ENCODE peak calls at places on chromosomes 3 and 15, in eight cellular contexts. U is ELR; K is ureter; Y is stimulated activated CD8-positive, alpha-beta memory T cell treated with anti-CD3 and anti-CD28 coated beads, Interleukin-4, amount 100 ng/mL, for 1 hour; X is naive thymus-derived CD4-positive, alpha-beta T cell; H is activated CD4-positive, alpha-beta T cell treated with anti-CD3 and anti-CD28 coated beads, Interleukin-2, amount 50 U/mL, for 24 hours; D is SHP77; W is NCI-H2081. Q is an unnamed sample.

GRCh38 chr3:35966629-35967464 is 327.5 kb downstream of the ARPP21 start:
- DNase-seq in X (no peak), D (no peak), H (no peak), Y (no peak), U (no peak), W (no peak), K (no peak), Q (no peak)

GRCh38 chr3:190338717-190339116 is 16.5 kb upstream of the CLDN1 start:
- DNase-seq in X (no peak), K (no peak), H (no peak), U (peak), W (no peak), Y (no peak), D (no peak), Q (no peak)

GRCh38 chr15:87764461-87765236 is 491.9 kb downstream of the NTRK3 start:
- DNase-seq in X (no peak), D (no peak), H (no peak), Y (no peak), K (no peak), W (no peak), U (peak), Q (peak)

GRCh38 chr3:65945480-65945879 is 93.2 kb downstream of the MAGI1 start:
- DNase-seq in H (no peak), U (peak), X (no peak), D (no peak), W (no peak), Y (no peak), K (no peak), Q (no peak)

GRCh38 chr3:377158-377561 is 180.6 kb downstream of the CHL1 start:
- DNase-seq in Y (no peak), U (peak), K (no peak), D (peak), X (no peak), H (no peak), W (no peak), Q (no peak)

GRCh38 chr3:12098400-12098799 is 60.3 kb downstream of the TIMP4 start:
- DNase-seq in K (no peak), X (no peak), U (no peak), D (no peak), H (no peak), Y (no peak), W (no peak), Q (no peak)

GRCh38 chr3:150543531-150543930 is 2.8 kb downstream of the SERP1 start:
- DNase-seq in D (no peak), H (no peak), Y (no peak), X (no peak), U (no peak), K (no peak), W (no peak), Q (no peak)

GRCh38 chr3:123161167-123161566 is 40.6 kb upstream of the SEC22A start:
- DNase-seq in Y (no peak), X (no peak), K (no peak), W (no peak), D (no peak), H (no peak), U (no peak), Q (no peak)

GRCh38 chr3:71989165-71989564 is 204.2 kb upstream of the PROK2 start:
- DNase-seq in U (peak), K (no peak), W (no peak), D (no peak), Y (no peak), X (no peak), H (no peak), Q (no peak)

GRCh38 chr3:197463279-197463678 is 92.5 kb downstream of the BDH1 start:
- DNase-seq in U (peak), Y (no peak), K (no peak), X (no peak), D (no peak), H (no peak), W (no peak), Q (no peak)

GRCh38 chr3:146970236-146970635 is 365.1 kb upstream of the PLSCR5 start:
- DNase-seq in K (no peak), X (no peak), U (no peak), W (no peak), H (no peak), D (no peak), Y (no peak), Q (no peak)

GRCh38 chr3:186603159-186603558 is 9.7 kb upstream of the AHSG start:
- DNase-seq in U (no peak), W (no peak), H (no peak), X (no peak), Y (no peak), K (no peak), D (no peak), Q (no peak)

GRCh38 chr15:37142371-37142770 is 42.0 kb upstream of the MEIS2 start:
- DNase-seq in Y (no peak), W (no peak), H (no peak), X (no peak), K (no peak), U (no peak), D (no peak), Q (no peak)

GRCh38 chr3:178193846-178194245 is 342.4 kb upstream of the KCNMB2 start:
- DNase-seq in K (no peak), U (no peak), D (no peak), H (no peak), X (no peak), W (no peak), Y (no peak), Q (no peak)

GRCh38 chr3:188834349-188834748 is 337.4 kb upstream of the TPRG1 start:
- DNase-seq in D (no peak), U (no peak), W (no peak), X (peak), K (no peak), Y (no peak), H (no peak), Q (no peak)

GRCh38 chr15:65303687-65304392 is 637 bp upstream of the RNU5B-1 start:
- DNase-seq in W (peak), U (peak), D (peak), X (no peak), H (no peak), K (peak), Y (no peak), Q (no peak)

GRCh38 chr3:141421639-141422319 is 53.5 kb downstream of the ZBTB38 start:
- DNase-seq in W (no peak), U (peak), D (no peak), K (no peak), H (no peak), Y (no peak), X (no peak), Q (peak)

GRCh38 chr3:144521131-144521530 is 549.5 kb downstream of the DIPK2A start:
- DNase-seq in D (no peak), X (no peak), U (no peak), K (no peak), Y (no peak), H (no peak), W (no peak), Q (no peak)

GRCh38 chr3:28267984-28268849 is 26.8 kb downstream of the CMC1 start:
- DNase-seq in W (no peak), U (no peak), H (no peak), D (no peak), K (no peak), Y (no peak), X (no peak), Q (no peak)

GRCh38 chr3:141081141-141081795 is 30.1 kb downstream of the SPSB4 start:
- DNase-seq in W (no peak), X (no peak), Y (no peak), K (no peak), U (no peak), D (no peak), H (no peak), Q (no peak)

GRCh38 chr15:78002996-78003395 is 74.5 kb downstream of the TBC1D2B start:
- DNase-seq in U (no peak), D (no peak), W (no peak), X (no peak), Y (no peak), H (no peak), K (no peak), Q (no peak)

GRCh38 chr3:123783050-123783724 is 100.9 kb downstream of the MYLK start:
- DNase-seq in X (no peak), H (no peak), W (no peak), Y (no peak), K (no peak), U (no peak), D (no peak), Q (no peak)

GRCh38 chr3:195030791-195031321 is 240.1 kb downstream of the XXYLT1 start:
- DNase-seq in D (no peak), K (no peak), X (no peak), H (no peak), Y (no peak), W (no peak), U (peak), Q (no peak)

GRCh38 chr3:63519426-63519825 is 133.0 kb upstream of the SNTN start:
- DNase-seq in D (no peak), K (no peak), W (no peak), U (peak), X (no peak), H (no peak), Y (no peak), Q (no peak)